ENCODE peak calls at places on chromosome 15, in eight cellular contexts. L is fibroblast of the aortic adventitia; I is activated CD8-positive, alpha-beta memory T cell treated with anti-CD3 and anti-CD28 coated beads for 24 hours; N is stimulated activated naive CD8-positive, alpha-beta T cell treated with anti-CD3 and anti-CD28 coated beads, Interleukin-15, amount 100 ng/mL, for 72 hours; K is DMS 273 treated with DMSO at 0.1 percent for 48 hours; A is ACHN; X is heart right ventricle; V is endodermal cell. C is an unnamed sample.

GRCh38 chr15:64209680-64210334 is 47.0 kb upstream of the PPIB start:
- DNase-seq in L (peak), I (no peak), N (no peak), K (no peak), A (peak), X (no peak), V (no peak), C (peak)

GRCh38 chr15:85773249-85773648 is 21.5 kb downstream of the KLHL25 start:
- DNase-seq in L (no peak), I (no peak), N (no peak), K (no peak), A (no peak), X (no peak), V (no peak), C (no peak)

GRCh38 chr15:42140383-42141070 is 15.9 kb downstream of the PLA2G4F start:
- DNase-seq in L (no peak), I (no peak), N (no peak), K (no peak), A (no peak), X (no peak), V (peak), C (no peak)

GRCh38 chr15:92883643-92884458 is 16.3 kb upstream of the CHD2 start:
- DNase-seq in L (peak), I (no peak), N (peak), K (no peak), A (peak), X (no peak), V (no peak), C (peak)

GRCh38 chr15:43920815-43921214 is 94.0 kb downstream of the WDR76 start:
- DNase-seq in L (no peak), I (no peak), N (no peak), K (no peak), A (no peak), X (no peak), V (peak), C (peak)

GRCh38 chr15:95025924-95026728 is 794.8 kb downstream of the MCTP2 start:
- DNase-seq in L (peak), I (no peak), N (peak), K (no peak), A (peak), X (peak), V (peak), C (peak)

GRCh38 chr15:48447058-48447457 is 115.8 kb downstream of the DUT start:
- DNase-seq in L (no peak), I (no peak), N (no peak), K (no peak), A (no peak), X (no peak), V (no peak), C (no peak)

GRCh38 chr15:100592898-100593297 is 9.1 kb downstream of the LINS1 start:
- DNase-seq in L (no peak), I (no peak), N (peak), K (no peak), A (no peak), X (no peak), V (no peak), C (peak)

GRCh38 chr15:93001881-93002280 is 87.1 kb downstream of the RGMA start:
- DNase-seq in L (no peak), I (no peak), N (no peak), K (no peak), A (no peak), X (no peak), V (no peak), C (peak)

GRCh38 chr15:25805006-25805405 is 58.1 kb downstream of the ATP10A start:
- DNase-seq in L (no peak), I (no peak), N (no peak), K (no peak), A (no peak), X (no peak), V (no peak), C (peak)

GRCh38 chr15:69666921-69667811 is 214.5 kb downstream of the RPLP1 start:
- DNase-seq in L (no peak), I (no peak), N (no peak), K (no peak), A (no peak), X (peak), V (no peak), C (no peak)

GRCh38 chr15:66580643-66581042 is 14.8 kb upstream of the LCTL start:
- DNase-seq in L (peak), I (no peak), N (no peak), K (no peak), A (no peak), X (peak), V (no peak), C (peak)

GRCh38 chr15:65638681-65639089 is 16.9 kb downstream of the SLC24A1 start:
- DNase-seq in L (peak), I (no peak), N (peak), K (peak), A (peak), X (peak), V (peak), C (peak)

GRCh38 chr15:31270767-31271166 is 55.9 kb upstream of the KLF13 start:
- DNase-seq in L (no peak), I (peak), N (no peak), K (no peak), A (no peak), X (peak), V (peak), C (no peak)

GRCh38 chr15:91445701-91446100 is 345.6 kb downstream of the SV2B start:
- DNase-seq in L (peak), I (no peak), N (no peak), K (no peak), A (no peak), X (no peak), V (no peak), C (peak)

GRCh38 chr15:58392141-58392540 is 39.6 kb upstream of the LIPC start:
- DNase-seq in L (no peak), I (no peak), N (no peak), K (no peak), A (no peak), X (no peak), V (no peak), C (no peak)

GRCh38 chr15:78050851-78051250 is 26.7 kb downstream of the TBC1D2B start:
- DNase-seq in L (peak), I (no peak), N (no peak), K (peak), A (no peak), X (no peak), V (no peak), C (no peak)

GRCh38 chr15:83503595-83504364 is 56.6 kb downstream of the SH3GL3 start:
- DNase-seq in L (no peak), I (no peak), N (no peak), K (no peak), A (no peak), X (no peak), V (no peak), C (no peak)

GRCh38 chr15:25670025-25670554 is 193.0 kb downstream of the ATP10A start:
- DNase-seq in L (peak), I (no peak), N (no peak), K (no peak), A (peak), X (peak), V (peak), C (peak)

GRCh38 chr15:39591896-39592315 is 11.0 kb downstream of the THBS1 start:
- DNase-seq in L (peak), I (no peak), N (no peak), K (no peak), A (peak), X (no peak), V (no peak), C (peak)

GRCh38 chr15:64667736-64668161 is 107.6 kb downstream of the RBPMS2 start:
- DNase-seq in L (peak), I (no peak), N (no peak), K (no peak), A (peak), X (no peak), V (no peak), C (peak)

GRCh38 chr15:30885814-30886213 is 17.9 kb upstream of the FAN1 start:
- DNase-seq in L (peak), I (no peak), N (no peak), K (no peak), A (peak), X (no peak), V (peak), C (peak)

GRCh38 chr15:74272812-74273211 is 36.7 kb downstream of the CCDC33 start:
- DNase-seq in L (no peak), I (no peak), N (no peak), K (no peak), A (no peak), X (no peak), V (no peak), C (no peak)

GRCh38 chr15:51336011-51336410 is 2.4 kb downstream of the CYP19A1 start:
- DNase-seq in L (peak), I (no peak), N (no peak), K (no peak), A (no peak), X (peak), V (no peak), C (no peak)

GRCh38 chr15:43251863-43252241 is 14.9 kb downstream of the TGM5 start:
- DNase-seq in L (no peak), I (no peak), N (peak), K (no peak), A (no peak), X (no peak), V (no peak), C (no peak)

GRCh38 chr15:21270474-21270873 is 169.8 kb downstream of the POTEB3 start:
- DNase-seq in L (no peak), I (no peak), N (no peak), K (no peak), A (no peak), X (no peak), V (no peak), C (no peak)

GRCh38 chr15:40242671-40243070 is 3.8 kb downstream of the PAK6 start:
- DNase-seq in L (no peak), I (no peak), N (no peak), K (no peak), A (no peak), X (no peak), V (peak), C (no peak)

GRCh38 chr15:60563066-60563465 is 84.1 kb upstream of the ICE2 start:
- DNase-seq in L (no peak), I (no peak), N (no peak), K (no peak), A (no peak), X (no peak), V (no peak), C (no peak)

GRCh38 chr15:41695750-41696436 is 35.7 kb downstream of the MGA start:
- DNase-seq in L (peak), I (no peak), N (peak), K (no peak), A (peak), X (peak), V (peak), C (no peak)

GRCh38 chr15:75052972-75053747 is 29.8 kb downstream of the PPCDC start:
- DNase-seq in L (no peak), I (no peak), N (no peak), K (no peak), A (no peak), X (no peak), V (no peak), C (no peak)

GRCh38 chr15:47326506-47326905 is 390.8 kb upstream of the SEMA6D start:
- DNase-seq in L (no peak), I (no peak), N (no peak), K (no peak), A (no peak), X (no peak), V (no peak), C (peak)